ENCODE peak calls at places on chromosomes 6 and 20, in seven cellular contexts. One of them, this sample, is unnamed.
A peak's percentile ranks its signal among the peaks of the same experiment; 100 is the strongest.

GRCh38 chr6:19536838-19537237 is 300.3 kb upstream of the ID4 start:
- DNase-seq in kidney glomerular epithelial cell: no peak
- DNase-seq in psoas muscle: no peak
- DNase-seq in left kidney: no peak
- DNase-seq in NCI-H774: peak; percentile 6
- DNase-seq in CD4-positive, alpha-beta T cell: no peak
- DNase-seq in foreskin fibroblast: no peak
- DNase-seq in this sample: no peak

GRCh38 chr6:112243861-112244415 is 10.4 kb downstream of the LAMA4 start:
- DNase-seq in kidney glomerular epithelial cell: no peak
- DNase-seq in psoas muscle: no peak
- DNase-seq in left kidney: no peak
- DNase-seq in NCI-H774: no peak
- DNase-seq in CD4-positive, alpha-beta T cell: no peak
- DNase-seq in foreskin fibroblast: no peak
- DNase-seq in this sample: no peak

GRCh38 chr20:11350126-11351005 is 567.3 kb upstream of the BTBD3 start:
- DNase-seq in kidney glomerular epithelial cell: no peak
- DNase-seq in psoas muscle: no peak
- DNase-seq in left kidney: no peak
- DNase-seq in NCI-H774: no peak
- DNase-seq in CD4-positive, alpha-beta T cell: no peak
- DNase-seq in foreskin fibroblast: peak; percentile 77
- DNase-seq in this sample: no peak

GRCh38 chr20:366042-366718 is 14.4 kb upstream of the TRIB3 start:
- DNase-seq in kidney glomerular epithelial cell: no peak
- DNase-seq in psoas muscle: no peak
- DNase-seq in left kidney: peak; percentile 53
- DNase-seq in NCI-H774: no peak
- DNase-seq in CD4-positive, alpha-beta T cell: no peak
- DNase-seq in foreskin fibroblast: peak; percentile 53
- DNase-seq in this sample: no peak

GRCh38 chr6:86780923-86781322 is 156.4 kb upstream of the HTR1E start:
- DNase-seq in kidney glomerular epithelial cell: no peak
- DNase-seq in psoas muscle: no peak
- DNase-seq in left kidney: no peak
- DNase-seq in NCI-H774: no peak
- DNase-seq in CD4-positive, alpha-beta T cell: no peak
- DNase-seq in foreskin fibroblast: no peak
- DNase-seq in this sample: no peak

GRCh38 chr6:42230320-42231034 is 12.8 kb upstream of the MRPS10 start:
- DNase-seq in kidney glomerular epithelial cell: no peak
- DNase-seq in psoas muscle: no peak
- DNase-seq in left kidney: no peak
- DNase-seq in NCI-H774: no peak
- DNase-seq in CD4-positive, alpha-beta T cell: no peak
- DNase-seq in foreskin fibroblast: no peak
- DNase-seq in this sample: no peak

GRCh38 chr6:152160346-152160745 is 352.9 kb downstream of the ESR1 start:
- DNase-seq in kidney glomerular epithelial cell: no peak
- DNase-seq in psoas muscle: no peak
- DNase-seq in left kidney: no peak
- DNase-seq in NCI-H774: no peak
- DNase-seq in CD4-positive, alpha-beta T cell: no peak
- DNase-seq in foreskin fibroblast: no peak
- DNase-seq in this sample: no peak

GRCh38 chr20:47708953-47709833 is 76.1 kb downstream of the SULF2 start:
- DNase-seq in kidney glomerular epithelial cell: no peak
- DNase-seq in psoas muscle: no peak
- DNase-seq in left kidney: no peak
- DNase-seq in NCI-H774: no peak
- DNase-seq in CD4-positive, alpha-beta T cell: no peak
- DNase-seq in foreskin fibroblast: no peak
- DNase-seq in this sample: no peak

GRCh38 chr6:20137288-20137687 is 75.0 kb downstream of the MBOAT1 start:
- DNase-seq in kidney glomerular epithelial cell: no peak
- DNase-seq in psoas muscle: no peak
- DNase-seq in left kidney: no peak
- DNase-seq in NCI-H774: no peak
- DNase-seq in CD4-positive, alpha-beta T cell: no peak
- DNase-seq in foreskin fibroblast: no peak
- DNase-seq in this sample: no peak

GRCh38 chr20:47351643-47352331 is 4.7 kb downstream of the ZMYND8 start:
- DNase-seq in kidney glomerular epithelial cell: no peak
- DNase-seq in psoas muscle: no peak
- DNase-seq in left kidney: peak; percentile 63
- DNase-seq in NCI-H774: peak; percentile 30
- DNase-seq in CD4-positive, alpha-beta T cell: no peak
- DNase-seq in foreskin fibroblast: no peak
- DNase-seq in this sample: no peak